ENCODE peak calls at places on chromosomes 3 and 15, in nine cellular contexts. B is stomach, Y is PC-9, C is neuronal stem cell, J is mesendoderm, D is ovary, U is suprapubic skin, S is HepG2, V is breast epithelium. T is an unnamed sample. For H3K4me1 and H3K27me3, the result is how much of the 10 kb centered on the place peaks cover.

GRCh38 chr3:142808103-142808917 is 80.6 kb downstream of the PCOLCE2 start:
- DNase-seq in U (no peak), C (no peak), S (peak), D (no peak), J (peak), V (no peak), Y (peak), B (no peak), T (no peak)

GRCh38 chr3:69197922-69198540 is 75.6 kb upstream of the LMOD3 start:
- DNase-seq in C (no peak), J (no peak), U (no peak), V (no peak), S (no peak), Y (no peak), B (no peak), D (no peak), T (no peak)

GRCh38 chr15:74785716-74786032 is 3.8 kb downstream of the CSK start:
- DNase-seq in B (no peak), V (no peak), S (no peak), D (no peak), J (no peak), Y (no peak), U (no peak), C (no peak), T (no peak)

GRCh38 chr15:79635897-79636596 is 203.9 kb downstream of the MINAR1 start:
- DNase-seq in B (no peak), J (peak), Y (no peak), V (no peak), C (no peak), U (no peak), S (no peak), D (no peak), T (no peak)

GRCh38 chr3:43248194-43248593 is 38.1 kb upstream of the SNRK start:
- DNase-seq in V (no peak), Y (no peak), S (no peak), D (no peak), U (no peak), B (no peak), C (no peak), J (peak), T (no peak)

GRCh38 chr15:85897207-85897817 is 102.6 kb upstream of the KLHL25 start:
- DNase-seq in C (no peak), Y (no peak), B (no peak), J (peak), S (no peak), V (no peak), D (no peak), U (no peak), T (no peak)

GRCh38 chr3:143001034-143001368 is 369 bp upstream of the U2SURP start:
- DNase-seq in J (no peak), S (no peak), Y (no peak), U (no peak), V (peak), D (no peak), B (no peak), C (no peak), T (no peak)

GRCh38 chr15:72861511-72861910 is 78.0 kb upstream of the ADPGK start:
- DNase-seq in D (no peak), Y (no peak), J (no peak), U (no peak), V (no peak), B (no peak), C (no peak), S (no peak), T (no peak)

GRCh38 chr3:148146947-148147346 is 550.8 kb upstream of the AGTR1 start:
- DNase-seq in B (no peak), V (no peak), C (no peak), Y (no peak), J (no peak), D (no peak), U (no peak), S (no peak), T (no peak)

GRCh38 chr15:43913941-43914340 is 87.1 kb downstream of the WDR76 start:
- DNase-seq in U (no peak), Y (no peak), J (no peak), C (no peak), D (no peak), S (no peak), B (no peak), V (no peak), T (no peak)

GRCh38 chr3:33179132-33179531 is 39.5 kb downstream of the SUSD5 start:
- DNase-seq in J (no peak), C (no peak), V (no peak), B (no peak), Y (no peak), U (no peak), S (no peak), D (no peak), T (no peak)

GRCh38 chr3:60633644-60634043 is 617.6 kb downstream of the FHIT start:
- DNase-seq in J (no peak), B (no peak), U (no peak), C (no peak), S (no peak), V (no peak), Y (no peak), D (no peak), T (no peak)

GRCh38 chr3:62601238-62601856 is 228.0 kb upstream of the FEZF2 start:
- DNase-seq in D (no peak), U (no peak), Y (peak), C (no peak), J (no peak), B (no peak), V (no peak), S (no peak), T (no peak)

GRCh38 chr3:9679476-9680097 is 24.0 kb upstream of the CPNE9 start:
- DNase-seq in D (no peak), J (no peak), B (no peak), Y (no peak), C (no peak), U (no peak), V (no peak), S (no peak), T (no peak)

GRCh38 chr15:100999369-100999768 is 80.2 kb downstream of the LRRK1 start:
- DNase-seq in C (no peak), Y (no peak), B (no peak), S (no peak), J (no peak), U (no peak), D (no peak), V (no peak), T (no peak)

GRCh38 chr3:192273001-192273400 is 454.3 kb downstream of the FGF12 start:
- DNase-seq in C (no peak), D (no peak), J (no peak), Y (no peak), S (no peak), B (no peak), U (no peak), V (no peak), T (no peak)

GRCh38 chr3:39443530-39443929 is 23.9 kb upstream of the MOBP start:
- DNase-seq in C (no peak), S (peak), D (no peak), J (peak), Y (no peak), B (no peak), V (no peak), U (no peak), T (no peak)

GRCh38 chr15:39243396-39243795 is 337.5 kb upstream of the THBS1 start:
- DNase-seq in S (no peak), Y (no peak), J (peak), C (no peak), B (no peak), D (no peak), V (no peak), U (no peak), T (no peak)

GRCh38 chr15:49135893-49136292 is 19.5 kb downstream of the COPS2 start:
- DNase-seq in Y (peak), V (no peak), S (no peak), J (no peak), D (no peak), C (no peak), B (no peak), U (no peak), T (no peak)

GRCh38 chr3:8420613-8421012 is 81.0 kb upstream of the LMCD1 start:
- DNase-seq in S (no peak), J (peak), B (no peak), D (no peak), U (no peak), Y (no peak), V (no peak), C (no peak), T (no peak)

GRCh38 chr3:154538566-154539360 is 108.8 kb upstream of the GPR149 start:
- DNase-seq in B (no peak), V (no peak), U (no peak), S (no peak), D (no peak), C (no peak), J (no peak), Y (no peak), T (no peak)

GRCh38 chr15:70093481-70094309 is 4.0 kb downstream of the TLE3 start:
- DNase-seq in V (peak), D (no peak), Y (peak), U (no peak), S (no peak), J (peak), B (peak), C (no peak), T (no peak)

GRCh38 chr3:40741729-40742128 is 217.0 kb downstream of the ZNF621 start:
- DNase-seq in S (no peak), D (peak), J (no peak), V (no peak), Y (no peak), B (no peak), C (peak), U (no peak), T (no peak)

GRCh38 chr3:194086251-194087075 is 49.5 kb upstream of the HES1 start:
- DNase-seq in S (no peak), U (peak), D (no peak), Y (no peak), J (peak), B (peak), V (no peak), C (peak), T (peak)

GRCh38 chr3:194577985-194578905 is 55.0 kb downstream of the TMEM44 start:
- DNase-seq in S (peak), J (peak), U (no peak), C (no peak), D (no peak), V (no peak), Y (peak), B (no peak), T (peak)

GRCh38 chr3:141682007-141682406 is 56.1 kb upstream of the RNF7 start:
- DNase-seq in U (no peak), S (no peak), D (no peak), V (no peak), C (no peak), Y (no peak), B (no peak), J (peak), T (no peak)

GRCh38 chr3:63192248-63192647 is 85.9 kb upstream of the SYNPR start:
- DNase-seq in V (no peak), Y (no peak), U (no peak), D (no peak), S (no peak), J (peak), B (no peak), C (no peak), T (no peak)

GRCh38 chr3:4503050-4503449 is 9.9 kb downstream of the ITPR1 start:
- DNase-seq in V (no peak), S (no peak), Y (no peak), J (no peak), C (no peak), U (no peak), D (no peak), B (no peak), T (no peak)

GRCh38 chr15:95929232-95929846 is 401.2 kb upstream of the NR2F2 start:
- DNase-seq in U (no peak), Y (no peak), C (no peak), V (no peak), D (no peak), S (no peak), B (no peak), J (no peak), T (no peak)

GRCh38 chr3:73437828-73438227 is 186.9 kb downstream of the PDZRN3 start:
- DNase-seq in V (no peak), Y (no peak), U (no peak), S (no peak), J (no peak), D (no peak), C (no peak), B (no peak), T (no peak)

DNA sequence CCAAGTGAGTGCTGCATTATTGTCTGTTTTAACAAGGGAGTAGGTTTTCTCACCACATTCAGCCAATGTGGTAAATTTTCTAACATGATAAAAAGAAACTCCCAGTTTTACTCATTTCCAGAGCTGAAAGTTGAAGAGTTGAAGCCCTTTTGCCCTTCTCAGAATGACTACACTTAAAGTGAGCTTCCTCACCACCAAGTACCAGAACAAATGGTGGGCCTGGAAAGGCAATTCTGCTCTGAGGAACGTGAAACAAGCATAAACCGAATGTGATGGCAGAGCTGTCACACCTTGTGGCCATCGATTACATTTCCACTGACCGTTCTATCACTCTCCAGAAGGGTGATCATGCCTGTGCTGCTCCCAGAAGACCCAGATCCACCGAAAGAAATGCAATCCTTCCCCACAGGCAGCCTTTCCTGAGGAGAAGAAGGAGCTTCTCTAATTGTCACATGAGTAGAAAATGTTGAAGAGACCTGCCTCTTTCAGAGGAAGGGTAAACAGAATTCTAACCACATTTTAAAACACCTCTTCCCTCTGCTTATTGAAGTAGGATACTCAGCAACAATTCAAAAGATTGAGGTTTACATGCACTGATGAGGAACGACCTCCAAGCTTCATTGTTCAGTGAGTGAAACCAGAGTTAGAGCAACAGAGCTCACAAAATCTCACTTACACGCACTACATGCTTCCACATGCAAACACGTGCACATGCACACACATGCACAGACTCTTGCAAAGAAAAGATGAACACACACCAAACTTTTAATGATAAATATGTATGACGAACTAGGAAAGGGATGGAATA is 21.4 kb upstream of the CCR9 start:
- DNase-seq in Y (no peak), B (no peak), J (no peak), D (no peak), V (no peak), C (no peak), S (no peak), U (no peak), T (no peak)
- H3K4me1 ChIP-seq in Y (under half), B (under half), J (under half), D (under half), V (under half), C (under half), S (under half), U (under half), T (under half)

GRCh38 chr15:98401029-98401428 is 247.3 kb upstream of the IGF1R start:
- DNase-seq in D (no peak), Y (no peak), V (no peak), C (no peak), S (no peak), J (no peak), B (no peak), U (no peak), T (no peak)

GRCh38 chr15:98397411-98397810 is 250.9 kb upstream of the IGF1R start:
- DNase-seq in V (no peak), S (no peak), C (no peak), Y (no peak), B (no peak), D (no peak), U (no peak), J (no peak), T (no peak)

GRCh38 chr15:98400120-98400519 is 248.2 kb upstream of the IGF1R start:
- DNase-seq in B (no peak), Y (no peak), D (no peak), S (no peak), V (no peak), J (no peak), C (no peak), U (no peak), T (no peak)

GRCh38 chr15:98395974-98396627 is 252.2 kb upstream of the IGF1R start:
- DNase-seq in J (no peak), U (no peak), C (no peak), B (no peak), D (no peak), Y (no peak), S (peak), V (no peak), T (no peak)

DNA sequence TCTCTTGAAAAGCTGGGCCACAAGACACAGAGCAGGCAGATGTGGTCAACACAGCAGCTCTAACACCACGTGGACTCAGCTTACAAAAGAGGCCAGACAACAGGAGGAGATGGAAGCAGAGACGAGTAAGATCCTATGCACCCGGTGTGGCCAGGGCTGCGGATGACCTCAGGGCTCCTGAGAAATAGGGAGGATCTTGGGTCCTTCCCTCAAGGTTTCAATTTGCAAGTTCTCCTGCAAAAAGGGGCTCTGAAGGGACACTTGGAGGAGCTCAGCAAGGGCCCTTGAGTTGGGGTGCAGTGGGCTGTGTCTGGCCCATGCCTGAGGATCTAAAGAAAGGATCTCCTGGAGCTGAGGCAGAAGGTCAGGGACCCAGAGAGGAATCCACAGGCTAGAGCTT is 249.5 kb upstream of the IGF1R start:
- DNase-seq in B (no peak), D (no peak), S (no peak), J (no peak), C (no peak), V (no peak), Y (no peak), U (no peak), T (no peak)
- H3K27me3 ChIP-seq in B (under half), D (under half), S (under half), J (under half), C (under half), V (under half), Y (half or more), U (under half), T (under half)

GRCh38 chr3:123276346-123276745 is 74.6 kb downstream of the SEC22A start:
- DNase-seq in J (no peak), B (no peak), Y (no peak), C (no peak), D (no peak), V (no peak), S (no peak), U (no peak), T (no peak)
- H3K4me1 ChIP-seq in J (under half), B (under half), Y (under half), C (under half), D (under half), V (under half), S (under half), U (under half), T (under half)

DNA sequence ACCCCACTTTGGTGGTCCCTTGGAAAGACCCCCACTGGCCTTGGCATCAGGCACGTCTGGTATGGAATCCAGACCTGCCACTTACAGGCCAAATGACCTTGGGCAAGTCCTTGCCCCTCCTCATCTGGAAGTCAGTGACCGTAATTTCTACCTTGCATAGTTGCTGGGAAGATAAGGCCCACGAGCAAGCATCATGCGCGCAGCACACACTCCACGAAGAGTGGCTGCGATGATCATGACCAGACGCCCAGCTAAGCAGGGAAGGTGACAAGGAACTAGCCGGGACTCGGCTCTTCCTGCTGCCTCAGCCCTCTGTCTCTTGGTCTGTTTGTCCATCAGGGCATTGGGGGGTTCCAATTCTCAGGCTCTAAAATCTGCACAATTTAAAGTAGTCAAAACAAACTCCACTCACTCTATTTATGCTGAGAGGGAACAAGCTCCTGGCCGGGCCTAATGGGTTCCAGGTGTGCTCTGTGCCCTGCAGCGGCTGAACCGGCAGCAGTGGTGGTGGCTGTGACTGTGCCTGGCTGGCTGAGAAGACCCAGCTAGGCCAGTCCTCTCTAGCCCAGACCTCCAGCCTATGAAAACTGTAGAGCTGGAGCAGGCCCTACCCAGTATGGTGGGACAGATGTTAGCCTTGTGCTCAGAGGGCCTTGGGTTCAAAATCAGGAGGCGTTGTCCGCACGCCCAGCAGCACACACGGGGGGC is 36.8 kb downstream of the EPHB3 start:
- DNase-seq in Y (no peak), V (no peak), C (no peak), J (no peak), B (no peak), D (no peak), U (no peak), S (no peak), T (no peak)
- H3K27me3 ChIP-seq in Y (under half), V (under half), C (under half), J (under half), B (under half), D (under half), U (under half), S (under half), T (under half)

GRCh38 chr3:115708540-115708939 is 85.2 kb downstream of the GAP43 start:
- DNase-seq in C (no peak), J (no peak), B (no peak), S (no peak), V (no peak), Y (no peak), D (no peak), U (no peak), T (no peak)

GRCh38 chr3:115713247-115713646 is 89.9 kb downstream of the GAP43 start:
- DNase-seq in J (no peak), D (no peak), C (no peak), Y (no peak), U (no peak), V (no peak), B (peak), S (no peak), T (no peak)

GRCh38 chr3:115709931-115710330 is 86.6 kb downstream of the GAP43 start:
- DNase-seq in B (no peak), C (no peak), V (no peak), D (no peak), Y (no peak), S (no peak), U (no peak), J (no peak), T (no peak)

GRCh38 chr3:115709135-115709534 is 85.8 kb downstream of the GAP43 start:
- DNase-seq in J (no peak), V (no peak), C (no peak), U (no peak), S (no peak), D (no peak), Y (no peak), B (no peak), T (no peak)

DNA sequence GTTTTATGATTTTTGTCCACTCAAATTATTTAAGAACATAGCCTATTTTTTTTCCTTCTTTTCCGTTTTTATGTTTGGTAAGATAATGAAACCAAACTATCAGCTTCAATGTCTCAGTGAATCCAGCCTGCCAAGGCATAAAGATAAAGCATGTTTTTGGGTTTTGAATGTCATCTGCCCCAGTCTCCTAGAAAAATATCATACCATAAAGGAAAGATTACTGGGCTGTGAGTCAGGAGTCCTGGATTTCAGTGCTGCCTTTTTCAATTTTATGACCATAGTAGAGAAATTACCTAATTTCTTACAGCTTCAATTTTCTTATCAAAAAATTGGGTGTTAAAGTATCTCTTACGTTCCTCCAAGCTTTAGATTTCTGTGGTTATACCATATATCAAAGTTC is 87.5 kb downstream of the GAP43 start:
- DNase-seq in D (no peak), J (no peak), S (no peak), C (no peak), V (no peak), B (no peak), Y (no peak), U (no peak), T (no peak)
- H3K4me1 ChIP-seq in D (under half), J (under half), S (under half), C (under half), V (under half), B (under half), Y (under half), U (under half), T (under half)